ENCODE peak calls at places on chromosomes 7 and 10, in ten cellular contexts. H, V, I, P, F, S, E, M, A and J are unnamed samples.
A peak's percentile ranks its signal among the peaks of the same experiment; 100 is the strongest.

GRCh38 chr7:142632291-142633134 is 116.8 kb upstream of the PRSS1 start:
- DNase-seq in P (peak; percentile 26), V (peak; percentile 69), S (peak; percentile 51), E (no peak), A (peak; percentile 69), F (peak; percentile 52), I (peak; percentile 76), H (peak; percentile 75), M (peak; percentile 51), J (peak; percentile 52)

GRCh38 chr10:48579251-48579960 is 25.5 kb downstream of the ARHGAP22 start:
- DNase-seq in S (no peak), V (no peak), H (no peak), I (peak; percentile 24), F (no peak), A (no peak), E (no peak), M (no peak), P (peak; percentile 83), J (no peak)

GRCh38 chr7:38744746-38745145 is 113.6 kb upstream of the AMPH start:
- DNase-seq in E (no peak), V (no peak), H (no peak), S (peak; percentile 19), P (peak; percentile 67), M (no peak), I (no peak), A (no peak), F (no peak), J (no peak)

GRCh38 chr10:17851611-17852010 is 42.5 kb downstream of the MRC1 start:
- DNase-seq in S (no peak), F (peak; percentile 43), M (peak; percentile 76), H (peak; percentile 18), A (peak; percentile 21), E (peak; percentile 55), P (no peak), V (no peak), I (no peak), J (peak; percentile 61)

GRCh38 chr10:46516660-46517416 is 39.6 kb downstream of the GPRIN2 start:
- DNase-seq in F (no peak), M (peak; percentile 43), I (peak; percentile 28), V (no peak), S (peak; percentile 84), E (no peak), A (no peak), H (no peak), P (peak; percentile 80), J (no peak)

GRCh38 chr10:107915277-107915634 is 750.8 kb upstream of the SORCS1 start:
- DNase-seq in F (no peak), M (no peak), S (no peak), E (no peak), P (peak; percentile 1), I (no peak), A (peak; percentile 13), V (no peak), H (no peak), J (no peak)

GRCh38 chr10:47040041-47040491 is 128.8 kb downstream of the PTPN20 start:
- DNase-seq in I (no peak), H (no peak), A (peak; percentile 3), E (no peak), P (no peak), S (no peak), V (no peak), F (no peak), M (no peak), J (no peak)

GRCh38 chr7:25846722-25847121 is 305.3 kb upstream of the NFE2L3 start:
- DNase-seq in S (peak; percentile 86), I (no peak), F (peak; percentile 59), P (peak; percentile 87), E (peak; percentile 76), H (no peak), V (no peak), M (no peak), A (peak; percentile 72), J (peak; percentile 72)

DNA sequence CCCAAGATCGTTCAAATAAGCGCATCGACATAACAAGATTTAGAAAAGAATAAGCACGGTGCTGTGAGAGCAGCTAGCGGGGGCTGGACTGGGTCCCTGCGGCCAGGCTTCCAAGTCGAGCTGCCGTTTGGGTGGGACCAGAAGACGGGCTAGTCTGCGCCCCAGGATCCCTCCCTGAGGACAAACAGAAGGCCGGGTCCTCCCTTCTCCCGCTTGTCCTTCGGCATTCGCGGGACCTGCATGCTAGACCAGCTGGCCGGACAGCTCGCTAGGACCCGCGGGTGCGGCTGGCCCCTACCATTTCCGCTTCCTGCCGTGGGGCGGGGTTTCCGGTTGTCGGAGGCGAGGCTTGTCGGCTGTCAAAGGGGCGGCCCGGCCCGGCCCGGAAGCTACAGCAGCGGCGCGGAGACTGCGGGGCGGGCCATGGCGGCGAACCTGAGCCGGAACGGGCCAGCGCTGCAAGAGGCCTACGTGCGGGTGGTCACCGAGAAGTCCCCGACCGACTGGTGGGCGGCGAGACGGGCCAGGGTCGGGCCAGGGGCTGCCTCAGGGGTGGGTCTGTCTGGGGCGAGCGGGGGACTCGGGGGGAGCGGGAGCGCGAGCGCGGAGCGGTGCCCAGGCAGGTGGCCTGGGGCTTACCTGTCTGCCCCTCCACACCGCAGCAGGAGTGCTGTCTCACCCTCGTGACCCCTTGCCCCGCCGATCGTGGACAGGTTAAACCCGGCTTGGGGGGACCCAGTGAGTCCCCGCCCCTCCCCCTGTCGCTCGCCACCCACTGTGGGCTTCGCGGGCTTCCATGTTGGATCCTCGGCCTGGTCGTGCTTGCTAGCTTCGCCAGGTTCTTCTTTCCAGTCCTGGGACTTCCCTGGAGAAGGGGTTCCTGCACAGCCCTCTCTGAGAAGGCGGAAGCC is at the start of gene DBNL:
- DNase-seq in P (peak; percentile 70), S (peak; percentile 76), M (peak; percentile 98), A (peak; percentile 95), E (peak; percentile 96), H (peak; percentile 93), F (peak; percentile 97), I (peak; percentile 94), V (peak; percentile 73), J (peak; percentile 86)
- H3K4me1 ChIP-seq in P (peaks cover 15% of the 10 kb centered on the region), S (peaks cover 17% of the 10 kb centered on the region), M (peaks cover 52% of the 10 kb centered on the region), A (peaks cover 39% of the 10 kb centered on the region), E (peaks cover 25% of the 10 kb centered on the region), H (peaks cover 2% of the 10 kb centered on the region), F (peaks cover 18% of the 10 kb centered on the region), I (no peaks in the 10 kb centered on the region), V (peaks cover 8% of the 10 kb centered on the region), J (peaks cover 22% of the 10 kb centered on the region)

DNA sequence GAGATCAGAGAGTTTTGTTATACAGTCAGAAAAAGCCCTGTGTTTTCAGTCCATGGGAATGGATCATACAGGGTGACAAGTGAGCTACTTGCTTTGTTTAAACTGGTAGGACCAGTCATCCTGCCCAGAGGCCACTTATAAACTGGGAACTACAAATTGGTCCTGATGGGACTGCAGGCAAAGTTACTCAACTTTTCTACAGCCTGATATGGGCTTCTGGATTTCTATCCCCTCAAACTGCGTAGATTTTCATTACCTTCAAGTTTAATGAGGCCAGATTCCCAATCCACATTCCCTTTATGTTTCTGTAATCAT is 89.7 kb upstream of the ZNF746 start:
- DNase-seq in F (no peak), P (no peak), H (no peak), M (no peak), V (no peak), E (no peak), S (no peak), A (no peak), I (no peak), J (no peak)
- H3K27ac ChIP-seq in F (no peak overlapping the region), P (no peak overlapping the region), H (no peak overlapping the region), M (no peak overlapping the region), V (no peak overlapping the region), E (no peak overlapping the region), S (no peak overlapping the region), A (no peak overlapping the region), I (no peak overlapping the region), J (no peak overlapping the region)

GRCh38 chr7:1548438-1548831 is 7.6 kb downstream of the TMEM184A start:
- DNase-seq in H (no peak), I (no peak), A (no peak), V (no peak), E (no peak), F (no peak), S (no peak), P (no peak), M (no peak), J (no peak)

GRCh38 chr7:1547777-1548437 is 8.1 kb downstream of the TMEM184A start:
- DNase-seq in A (no peak), P (no peak), I (no peak), F (no peak), M (no peak), E (peak; percentile 15), V (no peak), H (no peak), S (no peak), J (no peak)

GRCh38 chr7:1546274-1546908 is 9.6 kb downstream of the TMEM184A start:
- DNase-seq in V (no peak), M (no peak), F (no peak), E (peak; percentile 13), H (no peak), P (no peak), S (no peak), A (peak; percentile 64), I (no peak), J (no peak)

GRCh38 chr7:1545417-1546246 is 10.4 kb downstream of the TMEM184A start:
- DNase-seq in V (no peak), F (no peak), P (no peak), I (no peak), M (no peak), E (peak; percentile 25), H (no peak), A (peak; percentile 57), S (no peak), J (no peak)

DNA sequence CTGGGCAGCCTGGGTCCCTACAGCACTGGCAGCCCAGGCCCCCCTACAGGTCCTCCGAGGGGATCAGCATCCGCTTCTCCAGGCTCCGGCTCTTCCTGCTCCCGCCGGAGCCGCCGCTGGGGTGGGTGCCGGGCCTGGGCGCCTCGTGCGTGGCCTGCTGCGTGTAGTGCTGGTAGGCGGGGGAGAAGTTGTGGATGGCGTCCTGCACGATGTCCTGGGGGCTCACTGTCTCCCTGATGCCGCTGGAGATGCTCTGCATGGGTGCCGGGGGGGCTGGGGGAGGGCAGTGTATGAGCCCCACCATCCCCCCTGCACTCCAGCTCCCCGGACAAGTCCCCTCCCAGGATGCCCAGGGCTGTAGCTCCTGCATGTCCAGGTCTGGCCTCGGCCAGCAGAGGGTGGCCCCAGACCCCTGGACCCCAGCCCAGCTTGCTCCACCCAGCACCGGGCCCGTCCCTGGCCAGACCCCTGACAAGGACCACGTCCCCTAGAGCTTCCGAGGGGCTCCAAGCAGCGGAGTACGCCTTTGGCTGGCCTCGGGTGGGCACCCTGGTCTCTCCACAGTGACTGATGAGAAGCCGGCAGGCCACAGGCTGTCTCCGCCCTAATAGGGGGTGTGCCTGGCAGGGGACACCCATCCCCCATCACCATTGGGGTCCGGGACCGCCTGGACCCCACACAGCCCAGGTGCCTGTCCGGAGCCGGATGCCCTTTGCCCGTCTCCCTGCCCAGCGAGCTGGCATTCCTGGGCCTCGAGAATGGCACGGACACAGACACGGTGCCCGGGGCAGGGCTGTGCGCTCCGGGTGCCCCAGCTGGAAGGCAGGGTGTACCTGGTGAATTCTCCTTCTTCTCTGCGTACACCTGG is 8.9 kb downstream of the TMEM184A start:
- DNase-seq in M (no peak), P (no peak), I (no peak), A (no peak), E (peak; percentile 13), V (no peak), S (no peak), F (no peak), H (no peak), J (no peak)
- H3K4me1 ChIP-seq in M (no peaks in the 10 kb centered on the region), P (no peaks in the 10 kb centered on the region), I (no peaks in the 10 kb centered on the region), A (peaks cover 19% of the 10 kb centered on the region), E (no peaks in the 10 kb centered on the region), V (no peaks in the 10 kb centered on the region), S (no peaks in the 10 kb centered on the region), F (peaks cover 1% of the 10 kb centered on the region), H (no peaks in the 10 kb centered on the region), J (no peaks in the 10 kb centered on the region)

GRCh38 chr10:15341502-15342128 is 29.5 kb downstream of the FAM171A1 start:
- DNase-seq in P (no peak), I (no peak), M (no peak), S (no peak), A (no peak), V (no peak), E (no peak), F (no peak), H (no peak), J (no peak)

GRCh38 chr10:15344256-15344875 is 26.7 kb downstream of the FAM171A1 start:
- DNase-seq in P (no peak), A (no peak), E (no peak), F (no peak), I (no peak), V (no peak), S (no peak), H (no peak), M (no peak), J (no peak)

GRCh38 chr10:15345450-15345849 is 25.6 kb downstream of the FAM171A1 start:
- DNase-seq in S (no peak), I (no peak), V (no peak), H (no peak), E (no peak), A (no peak), M (no peak), P (no peak), F (no peak), J (no peak)

GRCh38 chr10:15344876-15345285 is 26.2 kb downstream of the FAM171A1 start:
- DNase-seq in P (peak; percentile 93), A (peak; percentile 24), F (no peak), E (no peak), V (no peak), H (peak; percentile 76), S (no peak), I (no peak), M (no peak), J (no peak)

GRCh38 chr10:15342970-15343369 is 28.1 kb downstream of the FAM171A1 start:
- DNase-seq in A (no peak), E (no peak), V (no peak), H (no peak), S (no peak), F (no peak), M (no peak), P (no peak), I (no peak), J (no peak)
- H3K27ac ChIP-seq in A (no peak overlapping the region), E (no peak overlapping the region), V (no peak overlapping the region), H (no peak overlapping the region), S (no peak overlapping the region), F (no peak overlapping the region), M (no peak overlapping the region), P (no peak overlapping the region), I (no peak overlapping the region), J (no peak overlapping the region)